ENCODE peak calls at places on chromosome 17, in five cellular contexts. R is left cardiac atrium, T is NCI-H1694 treated with DMSO at 0.1 percent for 48 hours, E is fibroblast of the conjunctiva, G is SW 1271. M is an unnamed sample.

GRCh38 chr17:33267279-33267790 is 25.8 kb downstream of the ASIC2 start:
- DNase-seq in R (no peak), T (no peak), E (peak), G (peak), M (no peak)

GRCh38 chr17:27318633-27319032 is 24.7 kb downstream of the WSB1 start:
- DNase-seq in R (no peak), T (no peak), E (no peak), G (no peak), M (no peak)

GRCh38 chr17:63841350-63842172 is 924 bp downstream of the SMARCD2 start:
- DNase-seq in R (peak), T (no peak), E (no peak), G (no peak), M (no peak)

GRCh38 chr17:67139784-67140665 is 95.7 kb downstream of the CACNG1 start:
- DNase-seq in R (no peak), T (no peak), E (peak), G (peak), M (no peak)

GRCh38 chr17:9837551-9838471 is 12.1 kb downstream of the GLP2R start:
- DNase-seq in R (peak), T (no peak), E (peak), G (no peak), M (no peak)

GRCh38 chr17:77320501-77321256 is 179.9 kb downstream of the SEC14L1 start:
- DNase-seq in R (peak), T (no peak), E (no peak), G (peak), M (no peak)

GRCh38 chr17:81815646-81815985 is 11.7 kb downstream of the GCGR start:
- DNase-seq in R (no peak), T (no peak), E (no peak), G (no peak), M (no peak)

GRCh38 chr17:76673729-76674128 is 30.2 kb upstream of the ST6GALNAC1 start:
- DNase-seq in R (no peak), T (no peak), E (no peak), G (no peak), M (no peak)

GRCh38 chr17:39261286-39261685 is 35.5 kb upstream of the STAC2 start:
- DNase-seq in R (no peak), T (no peak), E (no peak), G (no peak), M (no peak)

GRCh38 chr17:58315750-58316149 is 12.8 kb downstream of the TSPOAP1 start:
- DNase-seq in R (no peak), T (no peak), E (no peak), G (no peak), M (no peak)

GRCh38 chr17:71084219-71084618 is 914.9 kb downstream of the KCNJ2 start:
- DNase-seq in R (peak), T (peak), E (no peak), G (peak), M (no peak)

GRCh38 chr17:79843917-79844815 is 4.9 kb upstream of the CBX4 start:
- DNase-seq in R (peak), T (peak), E (no peak), G (no peak), M (no peak)

GRCh38 chr17:74715144-74715543 is 2.4 kb upstream of the CD300LF start:
- DNase-seq in R (no peak), T (no peak), E (no peak), G (no peak), M (no peak)

GRCh38 chr17:83198366-83199341 is 119.2 kb downstream of the METRNL start:
- DNase-seq in R (peak), T (no peak), E (no peak), G (no peak), M (no peak)

GRCh38 chr17:74916136-74916850 is 6.8 kb downstream of the USH1G start:
- DNase-seq in R (no peak), T (no peak), E (no peak), G (no peak), M (no peak)

GRCh38 chr17:10114931-10115535 is 83.4 kb downstream of the GAS7 start:
- DNase-seq in R (peak), T (no peak), E (peak), G (peak), M (no peak)

GRCh38 chr17:57499648-57500049 is 243.3 kb downstream of the MSI2 start:
- DNase-seq in R (no peak), T (no peak), E (no peak), G (no peak), M (no peak)

GRCh38 chr17:32871736-32872135 is 5.2 kb downstream of the MYO1D start:
- DNase-seq in R (no peak), T (no peak), E (no peak), G (no peak), M (no peak)

GRCh38 chr17:77854083-77854758 is 104.3 kb upstream of the TNRC6C start:
- DNase-seq in R (no peak), T (no peak), E (no peak), G (no peak), M (no peak)

GRCh38 chr17:43025766-43026537 is 921 bp downstream of the RND2 start:
- DNase-seq in R (no peak), T (no peak), E (no peak), G (no peak), M (no peak)

M was measured in pulmonary artery endothelial cell.